ENCODE peak calls at places on chromosome 16, in six cellular contexts. D, G, O, H, N and I are unnamed samples.

GRCh38 chr16:47492428-47493357 is 31.6 kb downstream of the PHKB start:
- DNase-seq in D (no peak), G (peak), O (no peak), H (peak), N (peak), I (no peak)

GRCh38 chr16:70685061-70685937 is 554 bp downstream of the MTSS2 start:
- DNase-seq in D (no peak), G (no peak), O (no peak), H (peak), N (no peak), I (no peak)

GRCh38 chr16:5584100-5584499 is 486.5 kb upstream of the EEF2KMT start:
- DNase-seq in D (no peak), G (no peak), O (no peak), H (no peak), N (no peak), I (no peak)

GRCh38 chr16:12611006-12611477 is 192.6 kb downstream of the CPPED1 start:
- DNase-seq in D (no peak), G (no peak), O (no peak), H (no peak), N (no peak), I (no peak)

GRCh38 chr16:74275031-74275636 is 21.5 kb upstream of the PSMD7 start:
- DNase-seq in D (no peak), G (no peak), O (peak), H (no peak), N (no peak), I (no peak)

GRCh38 chr16:74101390-74101789 is 195.2 kb upstream of the PSMD7 start:
- DNase-seq in D (no peak), G (no peak), O (no peak), H (no peak), N (no peak), I (no peak)

GRCh38 chr16:13845232-13845631 is 74.7 kb upstream of the ERCC4 start:
- DNase-seq in D (no peak), G (no peak), O (no peak), H (no peak), N (no peak), I (no peak)

GRCh38 chr16:88878356-88878755 is 11.9 kb upstream of the PABPN1L start:
- DNase-seq in D (no peak), G (no peak), O (no peak), H (no peak), N (no peak), I (no peak)

GRCh38 chr16:53369921-53370320 is 64.3 kb upstream of the RBL2 start:
- DNase-seq in D (no peak), G (no peak), O (no peak), H (no peak), N (no peak), I (no peak)

GRCh38 chr16:15434425-15435215 is at the start of gene BMERB1:
- DNase-seq in D (peak), G (no peak), O (peak), H (peak), N (no peak), I (no peak)

DNA sequence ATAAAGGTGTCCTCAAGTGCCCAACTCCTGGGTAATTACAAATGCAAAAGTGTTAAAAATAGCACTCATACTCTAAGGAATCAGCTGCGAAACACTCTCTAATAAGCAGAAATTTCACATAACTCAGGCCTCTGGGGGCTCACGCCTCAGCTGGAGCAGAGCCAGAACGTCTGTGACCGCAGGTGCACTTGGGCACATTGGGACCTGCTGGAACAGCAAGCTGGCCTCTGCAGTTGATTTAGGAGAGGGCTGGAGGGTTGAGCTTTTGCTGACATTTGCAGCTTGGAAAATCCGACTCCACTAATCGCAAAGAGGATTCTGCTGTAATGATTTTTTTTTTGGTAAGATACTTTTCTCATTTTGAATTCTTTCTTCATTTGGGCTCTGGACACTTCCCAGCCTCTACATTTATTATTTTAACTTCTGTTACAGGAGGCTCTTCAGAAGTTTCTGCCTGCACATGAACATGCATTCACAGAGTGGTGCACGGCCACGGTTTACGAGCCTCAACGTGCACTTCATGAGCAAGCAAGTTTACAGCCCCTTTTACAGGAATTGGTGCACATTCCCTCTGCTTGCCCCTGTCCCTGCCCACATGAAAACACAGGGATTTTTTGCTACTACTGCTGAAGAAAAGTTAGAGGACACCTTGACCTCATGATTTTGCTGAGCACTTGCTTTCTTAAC is 4.1 kb upstream of the SNTB2 start:
- DNase-seq in D (no peak), G (peak), O (no peak), H (no peak), N (no peak), I (no peak)
- H3K27ac ChIP-seq in D (no peak), G (no peak), O (no peak), H (no peak), N (peak), I (no peak)

DNA sequence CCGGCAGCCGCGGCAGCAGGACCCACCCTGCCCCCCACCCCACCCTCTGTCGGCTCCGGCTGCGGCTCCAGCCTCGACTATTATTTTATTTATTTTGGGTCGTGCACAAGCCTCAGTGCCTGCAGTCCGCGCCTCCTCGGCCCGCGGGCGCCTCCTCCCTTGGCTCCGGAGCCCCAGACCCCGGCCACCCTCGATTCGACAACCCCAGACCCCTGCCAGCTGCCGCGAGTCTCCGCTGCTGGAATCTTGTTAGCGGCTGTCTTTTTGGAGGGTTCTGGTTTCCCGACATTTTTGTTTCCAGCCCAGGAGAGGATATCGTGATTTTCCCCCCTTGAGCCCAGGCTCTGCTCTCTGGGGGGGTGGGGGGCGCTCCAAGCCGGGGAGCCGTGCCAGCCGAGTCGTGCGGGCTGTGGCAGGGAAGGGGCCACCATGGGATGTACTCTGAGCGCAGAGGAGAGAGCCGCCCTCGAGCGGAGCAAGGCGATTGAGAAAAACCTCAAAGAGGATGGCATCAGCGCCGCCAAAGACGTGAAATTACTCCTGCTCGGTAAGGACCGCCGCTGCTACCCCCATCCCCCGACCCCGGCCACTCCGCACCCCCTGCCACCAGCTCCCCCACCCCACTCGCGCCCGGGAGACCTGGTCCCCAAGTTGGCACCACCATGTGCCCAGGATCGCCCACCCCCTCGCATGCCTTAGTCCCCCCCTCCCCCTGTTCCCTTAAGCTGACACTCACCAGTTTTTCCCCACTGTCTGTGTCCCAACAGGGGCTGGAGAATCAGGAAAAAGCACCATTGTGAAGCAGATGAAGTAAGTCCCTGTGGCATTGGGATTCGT is 736 bp downstream of the GNAO1 start:
- DNase-seq in D (peak), G (no peak), O (no peak), H (peak), N (no peak), I (no peak)
- H3K4me3 ChIP-seq in D (peak), G (peak), O (peak), H (peak), N (peak), I (peak)

DNA sequence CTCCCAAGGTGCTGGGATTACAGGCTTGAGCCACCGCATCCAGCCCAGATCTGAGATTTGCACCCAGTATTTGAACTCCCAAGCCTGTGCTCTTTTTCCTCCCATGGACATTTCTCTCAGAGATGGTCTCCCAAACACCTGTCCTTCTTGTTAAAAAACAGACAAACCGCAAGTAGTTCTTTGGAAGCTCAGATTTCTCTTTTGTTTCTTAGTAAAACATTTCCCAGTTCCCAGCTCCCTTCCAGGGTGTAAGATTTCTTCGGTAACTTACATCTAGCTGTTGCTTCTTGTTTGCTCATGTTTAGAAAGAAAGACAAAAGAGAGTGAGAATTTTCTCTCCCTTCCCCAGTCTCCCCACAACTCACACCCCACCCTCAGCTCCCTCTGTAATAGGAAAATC is 36.2 kb downstream of the IL4R start:
- DNase-seq in D (no peak), G (no peak), O (no peak), H (no peak), N (no peak), I (no peak)
- H3K27ac ChIP-seq in D (no peak), G (peak), O (no peak), H (no peak), N (peak), I (no peak)

DNA sequence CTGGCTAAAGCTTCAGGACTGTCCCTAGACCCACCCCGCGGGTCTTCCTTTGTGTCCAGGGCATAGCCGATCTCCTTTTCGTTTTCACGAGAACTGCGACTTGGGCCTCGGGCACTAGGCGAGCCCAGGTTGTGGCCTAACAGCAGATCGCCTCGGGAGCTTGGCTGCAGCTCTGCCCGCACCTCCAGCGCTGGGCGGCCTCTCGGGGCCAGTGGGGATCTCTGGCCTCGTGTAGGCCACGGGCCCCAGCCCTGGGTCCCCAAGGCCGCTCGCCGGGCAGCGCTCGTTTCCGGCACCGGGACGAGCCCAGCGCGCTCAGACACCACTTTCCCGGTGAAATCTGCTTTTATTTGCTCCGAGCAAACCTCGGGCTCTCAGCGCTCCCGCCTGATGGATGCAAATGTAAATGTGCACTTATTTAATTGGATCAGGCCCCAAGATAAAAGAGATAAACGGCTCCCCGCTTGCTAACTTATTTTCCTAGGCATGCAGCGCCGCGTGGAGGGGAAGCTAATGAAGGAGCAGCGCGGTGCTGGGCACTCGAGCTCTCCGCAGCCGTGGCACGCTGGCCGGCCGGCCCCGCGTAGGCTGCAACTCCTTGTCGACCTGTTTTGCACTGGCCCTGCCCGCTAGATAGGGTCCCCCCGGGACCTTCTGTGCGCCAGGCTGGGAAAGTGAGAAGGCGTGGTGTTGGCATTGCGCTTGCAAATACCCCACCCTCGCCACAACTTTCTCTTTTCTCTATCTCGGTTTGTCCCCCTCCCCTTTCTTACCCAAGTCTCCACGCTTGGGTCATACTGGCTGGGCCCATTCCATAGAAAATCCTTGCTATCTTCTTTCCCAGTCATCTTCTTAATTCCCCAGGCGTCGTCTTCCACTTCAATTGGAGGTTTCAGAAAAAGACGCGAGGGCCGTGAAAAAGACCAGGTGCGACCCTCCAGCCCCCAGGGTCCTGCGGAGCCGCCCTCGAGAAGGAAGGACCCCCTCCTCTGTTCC is 8.0 kb downstream of the IRX5 start:
- DNase-seq in D (peak), G (no peak), O (no peak), H (peak), N (no peak), I (no peak)
- H3K4me3 ChIP-seq in D (peak), G (peak), O (no peak), H (no peak), N (no peak), I (peak)

GRCh38 chr16:31135535-31136286 is at the start of gene PRSS8:
- DNase-seq in D (peak), G (peak), O (no peak), H (peak), N (no peak), I (no peak)
- H3K27ac ChIP-seq in D (no peak), G (peak), O (no peak), H (no peak), N (peak), I (no peak)

GRCh38 chr16:4270595-4270994 is 2.2 kb downstream of the TFAP4 start:
- DNase-seq in D (no peak), G (no peak), O (no peak), H (no peak), N (no peak), I (no peak)

GRCh38 chr16:4266372-4266771 is 6.5 kb downstream of the TFAP4 start:
- DNase-seq in D (no peak), G (no peak), O (peak), H (peak), N (no peak), I (no peak)

GRCh38 chr16:4271176-4272113 is 1.4 kb downstream of the TFAP4 start:
- DNase-seq in D (peak), G (peak), O (peak), H (peak), N (peak), I (no peak)

GRCh38 chr16:4272114-4272954 is 489 bp downstream of the TFAP4 start:
- DNase-seq in D (peak), G (peak), O (peak), H (peak), N (no peak), I (no peak)

DNA sequence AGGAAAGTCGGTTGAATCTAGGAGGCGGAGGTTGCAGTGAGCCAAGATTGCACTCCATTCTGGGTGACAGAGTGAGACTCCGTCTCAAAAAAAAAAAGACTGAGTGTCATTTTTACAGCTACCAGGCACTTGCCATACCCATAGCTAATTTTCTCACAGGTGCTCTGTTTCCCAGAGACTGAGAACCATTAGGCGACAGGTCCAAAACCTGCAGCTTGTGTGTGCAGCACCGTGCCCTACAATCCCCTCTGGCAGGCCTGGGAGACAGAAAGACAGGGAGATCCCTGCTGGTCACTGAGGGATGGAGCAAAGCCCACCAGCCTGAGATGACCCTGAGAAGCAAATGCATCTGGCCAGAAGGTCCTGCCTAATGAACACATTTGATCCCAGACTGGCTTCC is 2.7 kb downstream of the TFAP4 start:
- DNase-seq in D (no peak), G (no peak), O (no peak), H (no peak), N (no peak), I (no peak)
- H3K4me3 ChIP-seq in D (no peak), G (no peak), O (no peak), H (no peak), N (no peak), I (no peak)

GRCh38 chr16:85372627-85373372 is 240.3 kb upstream of the GSE1 start:
- DNase-seq in D (no peak), G (peak), O (no peak), H (no peak), N (no peak), I (no peak)
- H3K27ac ChIP-seq in D (no peak), G (no peak), O (peak), H (no peak), N (peak), I (no peak)